ENCODE peak calls at places on chromosome 5, in ten cellular contexts. One of them, this sample, is unnamed.

GRCh38 chr5:128637031-128637430 is 99.0 kb upstream of the FBN2 start:
- DNase-seq in fibroblast of lung: peak
- DNase-seq in HCT116: no peak
- DNase-seq in fibroblast of the aortic adventitia: peak
- DNase-seq in GM10248: no peak
- DNase-seq in HepG2: no peak
- DNase-seq in body of pancreas: no peak
- DNase-seq in cardiac fibroblast: peak
- DNase-seq in mammary epithelial cell: no peak
- DNase-seq in kidney epithelial cell: no peak
- DNase-seq in this sample: peak

GRCh38 chr5:92421937-92422336 is 1038.8 kb upstream of the ARRDC3 start:
- DNase-seq in fibroblast of lung: peak
- DNase-seq in HCT116: peak
- DNase-seq in fibroblast of the aortic adventitia: no peak
- DNase-seq in GM10248: no peak
- DNase-seq in HepG2: no peak
- DNase-seq in body of pancreas: no peak
- DNase-seq in cardiac fibroblast: no peak
- DNase-seq in mammary epithelial cell: no peak
- DNase-seq in kidney epithelial cell: no peak
- DNase-seq in this sample: no peak

GRCh38 chr5:139193928-139194327 is 4.2 kb downstream of the SIL1 start:
- DNase-seq in fibroblast of lung: no peak
- DNase-seq in HCT116: no peak
- DNase-seq in fibroblast of the aortic adventitia: no peak
- DNase-seq in GM10248: no peak
- DNase-seq in HepG2: peak
- DNase-seq in body of pancreas: no peak
- DNase-seq in cardiac fibroblast: peak
- DNase-seq in mammary epithelial cell: no peak
- DNase-seq in kidney epithelial cell: no peak
- DNase-seq in this sample: no peak

GRCh38 chr5:113447651-113448050 is 12.9 kb upstream of the TSSK1B start:
- DNase-seq in fibroblast of lung: no peak
- DNase-seq in HCT116: no peak
- DNase-seq in fibroblast of the aortic adventitia: no peak
- DNase-seq in GM10248: no peak
- DNase-seq in HepG2: peak
- DNase-seq in body of pancreas: no peak
- DNase-seq in cardiac fibroblast: peak
- DNase-seq in mammary epithelial cell: no peak
- DNase-seq in kidney epithelial cell: no peak
- DNase-seq in this sample: peak

GRCh38 chr5:178293400-178293799 is 60.8 kb upstream of the PHYKPL start:
- DNase-seq in fibroblast of lung: no peak
- DNase-seq in HCT116: no peak
- DNase-seq in fibroblast of the aortic adventitia: no peak
- DNase-seq in GM10248: no peak
- DNase-seq in HepG2: no peak
- DNase-seq in body of pancreas: no peak
- DNase-seq in cardiac fibroblast: no peak
- DNase-seq in mammary epithelial cell: no peak
- DNase-seq in kidney epithelial cell: no peak
- DNase-seq in this sample: no peak

GRCh38 chr5:141430332-141431113 is at the start of gene PCDHGA12:
- DNase-seq in fibroblast of lung: peak
- DNase-seq in HCT116: no peak
- DNase-seq in fibroblast of the aortic adventitia: peak
- DNase-seq in GM10248: peak
- DNase-seq in HepG2: peak
- DNase-seq in body of pancreas: no peak
- DNase-seq in cardiac fibroblast: peak
- DNase-seq in mammary epithelial cell: peak
- DNase-seq in kidney epithelial cell: no peak
- DNase-seq in this sample: peak

GRCh38 chr5:56685503-56686217 is 129.7 kb upstream of the MAP3K1 start:
- DNase-seq in fibroblast of lung: peak
- DNase-seq in HCT116: no peak
- DNase-seq in fibroblast of the aortic adventitia: no peak
- DNase-seq in GM10248: no peak
- DNase-seq in HepG2: no peak
- DNase-seq in body of pancreas: no peak
- DNase-seq in cardiac fibroblast: no peak
- DNase-seq in mammary epithelial cell: no peak
- DNase-seq in kidney epithelial cell: no peak
- DNase-seq in this sample: no peak

GRCh38 chr5:154467655-154468354 is 10.2 kb downstream of the HAND1 start:
- DNase-seq in fibroblast of lung: peak
- DNase-seq in HCT116: peak
- DNase-seq in fibroblast of the aortic adventitia: peak
- DNase-seq in GM10248: peak
- DNase-seq in HepG2: peak
- DNase-seq in body of pancreas: peak
- DNase-seq in cardiac fibroblast: peak
- DNase-seq in mammary epithelial cell: peak
- DNase-seq in kidney epithelial cell: no peak
- DNase-seq in this sample: peak

GRCh38 chr5:76145945-76146344 is 62.8 kb downstream of the SV2C start:
- DNase-seq in fibroblast of lung: peak
- DNase-seq in HCT116: peak
- DNase-seq in fibroblast of the aortic adventitia: peak
- DNase-seq in GM10248: peak
- DNase-seq in HepG2: peak
- DNase-seq in body of pancreas: no peak
- DNase-seq in cardiac fibroblast: no peak
- DNase-seq in mammary epithelial cell: peak
- DNase-seq in kidney epithelial cell: no peak
- DNase-seq in this sample: no peak

GRCh38 chr5:54861212-54861894 is 124.0 kb downstream of the ESM1 start:
- DNase-seq in fibroblast of lung: peak
- DNase-seq in HCT116: no peak
- DNase-seq in fibroblast of the aortic adventitia: peak
- DNase-seq in GM10248: no peak
- DNase-seq in HepG2: no peak
- DNase-seq in body of pancreas: no peak
- DNase-seq in cardiac fibroblast: peak
- DNase-seq in mammary epithelial cell: no peak
- DNase-seq in kidney epithelial cell: no peak
- DNase-seq in this sample: peak

GRCh38 chr5:10485142-10485795 is 43.6 kb downstream of the ROPN1L start:
- DNase-seq in fibroblast of lung: peak
- DNase-seq in HCT116: peak
- DNase-seq in fibroblast of the aortic adventitia: peak
- DNase-seq in GM10248: no peak
- DNase-seq in HepG2: no peak
- DNase-seq in body of pancreas: no peak
- DNase-seq in cardiac fibroblast: peak
- DNase-seq in mammary epithelial cell: no peak
- DNase-seq in kidney epithelial cell: no peak
- DNase-seq in this sample: no peak

GRCh38 chr5:7762267-7762666 is 88.7 kb downstream of the CFAP90 start:
- DNase-seq in fibroblast of lung: no peak
- DNase-seq in HCT116: no peak
- DNase-seq in fibroblast of the aortic adventitia: no peak
- DNase-seq in GM10248: peak
- DNase-seq in HepG2: no peak
- DNase-seq in body of pancreas: no peak
- DNase-seq in cardiac fibroblast: no peak
- DNase-seq in mammary epithelial cell: no peak
- DNase-seq in kidney epithelial cell: no peak
- DNase-seq in this sample: no peak

GRCh38 chr5:173815571-173815970 is 72.6 kb upstream of the CPEB4 start:
- DNase-seq in fibroblast of lung: no peak
- DNase-seq in HCT116: no peak
- DNase-seq in fibroblast of the aortic adventitia: no peak
- DNase-seq in GM10248: no peak
- DNase-seq in HepG2: no peak
- DNase-seq in body of pancreas: no peak
- DNase-seq in cardiac fibroblast: no peak
- DNase-seq in mammary epithelial cell: no peak
- DNase-seq in kidney epithelial cell: no peak
- DNase-seq in this sample: no peak

GRCh38 chr5:60229786-60230185 is 336.3 kb upstream of the PDE4D start:
- DNase-seq in fibroblast of lung: no peak
- DNase-seq in HCT116: no peak
- DNase-seq in fibroblast of the aortic adventitia: no peak
- DNase-seq in GM10248: no peak
- DNase-seq in HepG2: no peak
- DNase-seq in body of pancreas: no peak
- DNase-seq in cardiac fibroblast: no peak
- DNase-seq in mammary epithelial cell: no peak
- DNase-seq in kidney epithelial cell: no peak
- DNase-seq in this sample: no peak

GRCh38 chr5:58898006-58898405 is 315.1 kb downstream of the RAB3C start:
- DNase-seq in fibroblast of lung: no peak
- DNase-seq in HCT116: no peak
- DNase-seq in fibroblast of the aortic adventitia: no peak
- DNase-seq in GM10248: no peak
- DNase-seq in HepG2: no peak
- DNase-seq in body of pancreas: no peak
- DNase-seq in cardiac fibroblast: no peak
- DNase-seq in mammary epithelial cell: no peak
- DNase-seq in kidney epithelial cell: no peak
- DNase-seq in this sample: no peak

GRCh38 chr5:58902765-58903164 is 319.9 kb downstream of the RAB3C start:
- DNase-seq in fibroblast of lung: no peak
- DNase-seq in HCT116: no peak
- DNase-seq in fibroblast of the aortic adventitia: no peak
- DNase-seq in GM10248: no peak
- DNase-seq in HepG2: no peak
- DNase-seq in body of pancreas: no peak
- DNase-seq in cardiac fibroblast: peak
- DNase-seq in mammary epithelial cell: no peak
- DNase-seq in kidney epithelial cell: no peak
- DNase-seq in this sample: no peak

GRCh38 chr5:58901271-58901670 is 318.4 kb downstream of the RAB3C start:
- DNase-seq in fibroblast of lung: no peak
- DNase-seq in HCT116: no peak
- DNase-seq in fibroblast of the aortic adventitia: no peak
- DNase-seq in GM10248: no peak
- DNase-seq in HepG2: no peak
- DNase-seq in body of pancreas: no peak
- DNase-seq in cardiac fibroblast: no peak
- DNase-seq in mammary epithelial cell: no peak
- DNase-seq in kidney epithelial cell: no peak
- DNase-seq in this sample: no peak

GRCh38 chr5:58902305-58902704 is 319.4 kb downstream of the RAB3C start:
- DNase-seq in fibroblast of lung: no peak
- DNase-seq in HCT116: no peak
- DNase-seq in fibroblast of the aortic adventitia: no peak
- DNase-seq in GM10248: no peak
- DNase-seq in HepG2: no peak
- DNase-seq in body of pancreas: no peak
- DNase-seq in cardiac fibroblast: no peak
- DNase-seq in mammary epithelial cell: no peak
- DNase-seq in kidney epithelial cell: no peak
- DNase-seq in this sample: no peak

DNA sequence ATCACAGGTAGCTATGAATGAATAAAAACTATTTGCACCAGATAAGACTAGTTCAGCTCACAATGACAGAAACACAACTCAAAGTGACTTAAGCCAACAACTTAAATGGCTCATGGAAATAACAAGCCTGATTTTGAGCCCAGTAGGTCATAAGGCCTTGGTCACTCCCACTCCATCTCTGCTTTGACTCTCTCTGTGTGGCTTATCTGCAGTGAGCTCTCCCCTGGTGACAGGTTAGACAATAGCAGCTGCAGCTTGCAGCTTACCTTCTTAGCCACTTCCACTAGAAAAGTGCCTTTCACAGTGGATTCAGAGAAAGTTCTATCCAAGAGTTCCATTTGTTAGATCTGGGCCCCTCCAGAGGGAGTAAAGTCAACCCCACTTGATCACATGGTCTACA is 315.7 kb downstream of the RAB3C start:
- DNase-seq in fibroblast of lung: no peak
- DNase-seq in HCT116: no peak
- DNase-seq in fibroblast of the aortic adventitia: no peak
- DNase-seq in GM10248: no peak
- DNase-seq in HepG2: no peak
- DNase-seq in body of pancreas: no peak
- DNase-seq in cardiac fibroblast: no peak
- DNase-seq in mammary epithelial cell: no peak
- DNase-seq in kidney epithelial cell: no peak
- DNase-seq in this sample: no peak
- TF ChIP-seq CTCF in fibroblast of lung: no peak
- TF ChIP-seq CTCF in HCT116: no peak
- TF ChIP-seq CTCF in fibroblast of the aortic adventitia: no peak
- TF ChIP-seq CTCF in GM10248: no peak
- TF ChIP-seq CTCF in HepG2: no peak
- TF ChIP-seq CTCF in body of pancreas: no peak
- TF ChIP-seq CTCF in cardiac fibroblast: no peak
- TF ChIP-seq CTCF in mammary epithelial cell: no peak
- TF ChIP-seq CTCF in kidney epithelial cell: no peak
- TF ChIP-seq CTCF in this sample: no peak

GRCh38 chr5:160649304-160649703 is 202.7 kb downstream of the ATP10B start:
- DNase-seq in fibroblast of lung: no peak
- DNase-seq in HCT116: no peak
- DNase-seq in fibroblast of the aortic adventitia: no peak
- DNase-seq in GM10248: no peak
- DNase-seq in HepG2: peak
- DNase-seq in body of pancreas: no peak
- DNase-seq in cardiac fibroblast: no peak
- DNase-seq in mammary epithelial cell: peak
- DNase-seq in kidney epithelial cell: no peak
- DNase-seq in this sample: no peak
- TF ChIP-seq CTCF in fibroblast of lung: no peak
- TF ChIP-seq CTCF in HCT116: no peak
- TF ChIP-seq CTCF in fibroblast of the aortic adventitia: no peak
- TF ChIP-seq CTCF in GM10248: peak
- TF ChIP-seq CTCF in HepG2: peak
- TF ChIP-seq CTCF in body of pancreas: no peak
- TF ChIP-seq CTCF in cardiac fibroblast: no peak
- TF ChIP-seq CTCF in mammary epithelial cell: peak
- TF ChIP-seq CTCF in kidney epithelial cell: peak
- TF ChIP-seq CTCF in this sample: no peak

GRCh38 chr5:72556351-72557146 is 49.3 kb upstream of the ZNF366 start:
- DNase-seq in fibroblast of lung: peak
- DNase-seq in HCT116: no peak
- DNase-seq in fibroblast of the aortic adventitia: peak
- DNase-seq in GM10248: peak
- DNase-seq in HepG2: peak
- DNase-seq in body of pancreas: peak
- DNase-seq in cardiac fibroblast: peak
- DNase-seq in mammary epithelial cell: no peak
- DNase-seq in kidney epithelial cell: no peak
- DNase-seq in this sample: peak
- TF ChIP-seq CTCF in fibroblast of lung: no peak
- TF ChIP-seq CTCF in HCT116: no peak
- TF ChIP-seq CTCF in fibroblast of the aortic adventitia: no peak
- TF ChIP-seq CTCF in GM10248: peak
- TF ChIP-seq CTCF in HepG2: peak
- TF ChIP-seq CTCF in body of pancreas: no peak
- TF ChIP-seq CTCF in cardiac fibroblast: no peak
- TF ChIP-seq CTCF in mammary epithelial cell: no peak
- TF ChIP-seq CTCF in kidney epithelial cell: peak
- TF ChIP-seq CTCF in this sample: peak

DNA sequence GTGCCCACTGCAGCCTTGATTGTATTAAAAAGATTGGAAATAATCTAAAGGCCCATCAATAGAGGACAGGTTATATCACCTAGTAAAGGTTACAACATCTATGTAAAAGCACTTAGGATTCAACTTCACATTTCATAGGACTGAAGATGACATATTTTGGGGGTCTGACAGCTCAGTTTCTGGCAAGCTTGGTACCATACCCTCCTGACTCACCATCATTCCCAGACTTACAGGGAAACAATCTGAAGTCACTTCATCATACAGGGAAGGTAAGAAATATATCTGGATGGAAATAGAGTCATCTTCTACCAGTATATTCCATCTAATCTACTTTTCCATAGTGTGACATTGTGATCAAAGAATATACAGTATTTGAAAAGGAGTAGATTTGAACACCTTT is 28.8 kb upstream of the DAB2 start:
- DNase-seq in fibroblast of lung: peak
- DNase-seq in HCT116: no peak
- DNase-seq in fibroblast of the aortic adventitia: no peak
- DNase-seq in GM10248: no peak
- DNase-seq in HepG2: no peak
- DNase-seq in body of pancreas: no peak
- DNase-seq in cardiac fibroblast: no peak
- DNase-seq in mammary epithelial cell: no peak
- DNase-seq in kidney epithelial cell: no peak
- DNase-seq in this sample: no peak
- TF ChIP-seq CTCF in fibroblast of lung: no peak
- TF ChIP-seq CTCF in HCT116: no peak
- TF ChIP-seq CTCF in fibroblast of the aortic adventitia: no peak
- TF ChIP-seq CTCF in GM10248: no peak
- TF ChIP-seq CTCF in HepG2: no peak
- TF ChIP-seq CTCF in body of pancreas: no peak
- TF ChIP-seq CTCF in cardiac fibroblast: no peak
- TF ChIP-seq CTCF in mammary epithelial cell: no peak
- TF ChIP-seq CTCF in kidney epithelial cell: no peak
- TF ChIP-seq CTCF in this sample: no peak